ENCODE peak calls at places on chromosomes 6 and 20, in eight cellular contexts. T is choroid plexus epithelial cell; F is C1 segment of cervical spinal cord; P is non-pigmented ciliary epithelial cell; Q is T-cell; O is stimulated activated naive CD4-positive, alpha-beta T cell; K is EL; Y is HT1080. N is an unnamed sample.

GRCh38 chr20:47143658-47144057 is 212.8 kb downstream of the ZMYND8 start:
- DNase-seq in K (no peak), O (no peak), F (no peak), P (no peak), Y (no peak), T (no peak), Q (no peak), N (no peak)

GRCh38 chr6:43992783-43993505 is 134.3 kb downstream of the MRPL14 start:
- DNase-seq in O (no peak), Q (no peak), Y (no peak), K (no peak), F (no peak), P (no peak), T (no peak), N (no peak)

GRCh38 chr6:147131728-147132127 is 72.5 kb upstream of the STXBP5 start:
- DNase-seq in O (no peak), F (no peak), T (peak), K (no peak), Y (no peak), Q (no peak), P (no peak), N (no peak)

GRCh38 chr20:50758469-50758868 is 27.1 kb downstream of the PARD6B start:
- DNase-seq in Q (no peak), O (no peak), P (no peak), T (no peak), F (no peak), K (no peak), Y (no peak), N (no peak)

GRCh38 chr6:155315516-155315871 is 1.2 kb upstream of the TFB1M start:
- DNase-seq in Q (no peak), T (peak), Y (peak), O (no peak), K (peak), P (no peak), F (no peak), N (no peak)

GRCh38 chr20:51810155-51811039 is 8.1 kb upstream of the SALL4 start:
- DNase-seq in Y (no peak), K (no peak), T (no peak), P (no peak), F (no peak), Q (no peak), O (no peak), N (no peak)

GRCh38 chr20:59752101-59752586 is 147.8 kb downstream of the PHACTR3 start:
- DNase-seq in P (no peak), O (no peak), Q (no peak), K (no peak), Y (no peak), F (peak), T (no peak), N (peak)

GRCh38 chr20:62415354-62416111 is 8.4 kb upstream of the CABLES2 start:
- DNase-seq in P (no peak), O (no peak), Y (no peak), K (no peak), F (no peak), T (no peak), Q (no peak), N (no peak)

GRCh38 chr20:59835448-59836395 is 97.7 kb downstream of the SYCP2 start:
- DNase-seq in P (no peak), Y (peak), Q (no peak), O (no peak), T (peak), K (peak), F (no peak), N (no peak)

GRCh38 chr6:168582581-168582981 is 141.6 kb downstream of the SMOC2 start:
- DNase-seq in P (no peak), Y (no peak), K (no peak), F (no peak), O (no peak), Q (no peak), T (no peak), N (no peak)

GRCh38 chr20:46701556-46701955 is 7.9 kb upstream of the SLC2A10 start:
- DNase-seq in T (no peak), F (no peak), O (no peak), P (no peak), Y (no peak), Q (no peak), K (peak), N (no peak)

GRCh38 chr6:52984247-52984646 is 10.8 kb downstream of the GSTA4 start:
- DNase-seq in F (no peak), O (peak), T (peak), P (no peak), K (peak), Y (peak), Q (no peak), N (no peak)

GRCh38 chr6:23654745-23655144 is 471.3 kb upstream of the NRSN1 start:
- DNase-seq in Q (no peak), O (no peak), T (no peak), F (no peak), K (no peak), P (no peak), Y (no peak), N (no peak)

GRCh38 chr6:41894366-41895299 is 542 bp downstream of the USP49 start:
- DNase-seq in O (no peak), F (no peak), T (no peak), K (peak), Q (no peak), P (no peak), Y (no peak), N (no peak)

GRCh38 chr6:169038691-169039090 is 215.0 kb downstream of the THBS2 start:
- DNase-seq in P (no peak), F (no peak), T (no peak), O (no peak), Y (no peak), K (peak), Q (no peak), N (no peak)

N was measured in GM19239.